ENCODE peak calls at places on chromosomes 4 and X, in four cellular contexts. H is activated CD4-positive, alpha-beta T cell treated with anti-CD3 and anti-CD28 coated beads for 24 hours; S is activated T-cell treated with anti-CD3 and anti-CD28 coated beads for 1 hour; K is astrocyte of the hippocampus. N is an unnamed sample.

GRCh38 chr4:54095110-54095800 is 4.7 kb upstream of the GSX2 start:
- DNase-seq in H (no peak), K (no peak), S (no peak), N (no peak)

GRCh38 chrX:121851033-121851432 is 803.6 kb downstream of the GLUD2 start:
- DNase-seq in S (no peak), K (peak), H (no peak), N (no peak)

GRCh38 chrX:42247241-42247640 is 323.9 kb upstream of the CASK start:
- DNase-seq in S (no peak), K (peak), H (no peak), N (no peak)

GRCh38 chrX:55135171-55135570 is 46.4 kb downstream of the PAGE2 start:
- DNase-seq in S (peak), H (peak), K (peak), N (no peak)

GRCh38 chr4:148514581-148514980 is 72.4 kb upstream of the NR3C2 start:
- DNase-seq in S (no peak), K (no peak), H (no peak), N (no peak)

GRCh38 chrX:139691493-139691842 is 16.5 kb downstream of the MCF2 start:
- DNase-seq in H (no peak), K (peak), S (no peak), N (no peak)

GRCh38 chrX:115958687-115959359 is 211.7 kb upstream of the AGTR2 start:
- DNase-seq in S (no peak), H (no peak), K (no peak), N (no peak)

GRCh38 chrX:70436380-70436779 is 8.3 kb upstream of the DLG3 start:
- DNase-seq in S (no peak), H (no peak), K (no peak), N (no peak)

GRCh38 chr4:123014038-123014437 is 91.6 kb upstream of the NUDT6 start:
- DNase-seq in S (no peak), K (no peak), H (no peak), N (no peak)

GRCh38 chrX:117768861-117769604 is 347.6 kb downstream of the KLHL13 start:
- DNase-seq in H (no peak), K (no peak), S (no peak), N (no peak)

GRCh38 chrX:1444896-1445480 is 7.7 kb downstream of the ASMTL start:
- DNase-seq in S (no peak), K (no peak), H (no peak), N (peak)

GRCh38 chrX:105226499-105226898 is 6.0 kb upstream of the TEX13A start:
- DNase-seq in K (no peak), H (no peak), S (no peak), N (no peak)

GRCh38 chr4:47122592-47123291 is 91.4 kb downstream of the GABRB1 start:
- DNase-seq in H (peak), K (peak), S (peak), N (no peak)

GRCh38 chrX:69616520-69617203 is 749 bp downstream of the EDA start:
- DNase-seq in H (no peak), K (peak), S (no peak), N (peak)

GRCh38 chr4:118086334-118086733 is 52.0 kb downstream of the NDST3 start:
- DNase-seq in K (peak), H (no peak), S (no peak), N (no peak)

GRCh38 chr4:127140306-127140705 is 492.5 kb upstream of the INTU start:
- DNase-seq in S (no peak), H (no peak), K (peak), N (no peak)

GRCh38 chr4:184745747-184746531 is 12.0 kb upstream of the CENPU start:
- DNase-seq in H (peak), K (peak), S (peak), N (no peak)

GRCh38 chrX:97522307-97522706 is 638.6 kb downstream of the RPA4 start:
- DNase-seq in S (no peak), K (no peak), H (no peak), N (no peak)

GRCh38 chr4:138681000-138681604 is 334.5 kb upstream of the NOCT start:
- DNase-seq in K (peak), S (peak), H (peak), N (peak)

GRCh38 chr4:14218641-14219040 is 591.1 kb upstream of the BOD1L1 start:
- DNase-seq in K (peak), H (no peak), S (no peak), N (no peak)

GRCh38 chr4:185394568-185395254 is 1.0 kb downstream of the LRP2BP start:
- DNase-seq in K (no peak), H (no peak), S (no peak), N (no peak)

GRCh38 chr4:94413085-94413685 is 38.6 kb upstream of the PDLIM5 start:
- DNase-seq in H (no peak), K (no peak), S (no peak), N (no peak)

GRCh38 chrX:111302284-111302683 is 32.0 kb upstream of the CAPN6 start:
- DNase-seq in K (no peak), S (no peak), H (no peak), N (no peak)

GRCh38 chr4:152707632-152708031 is 27.8 kb upstream of the TMEM154 start:
- DNase-seq in K (no peak), S (no peak), H (no peak), N (no peak)

GRCh38 chr4:81407726-81408125 is 64.0 kb downstream of the RASGEF1B start:
- DNase-seq in H (no peak), K (no peak), S (no peak), N (no peak)

GRCh38 chr4:150949943-150950342 is 65.1 kb downstream of the LRBA start:
- DNase-seq in H (no peak), K (no peak), S (no peak), N (no peak)

GRCh38 chr4:109576462-109576861 is 16.4 kb downstream of the MCUB start:
- DNase-seq in K (no peak), H (no peak), S (no peak), N (no peak)

GRCh38 chr4:45663495-45664148 is 460.2 kb downstream of the GABRG1 start:
- DNase-seq in K (peak), H (no peak), S (no peak), N (no peak)

GRCh38 chr4:120007171-120007894 is 59.3 kb downstream of the MAD2L1 start:
- DNase-seq in H (no peak), K (peak), S (no peak), N (no peak)

GRCh38 chr4:154838694-154839093 is 57.6 kb downstream of the RBM46 start:
- DNase-seq in K (no peak), H (no peak), S (no peak), N (no peak)

GRCh38 chr4:142203505-142203904 is 567.1 kb downstream of the IL15 start:
- DNase-seq in H (no peak), S (no peak), K (no peak), N (no peak)

GRCh38 chr4:145805490-145805889 is 125.5 kb downstream of the C4orf51 start:
- DNase-seq in H (no peak), S (no peak), K (peak), N (no peak)

GRCh38 chr4:7872264-7872771 is 67.3 kb downstream of the AFAP1 start:
- DNase-seq in H (no peak), S (no peak), K (peak), N (no peak)